ENCODE peak calls at places on chromosomes 6 and 20, in five cellular contexts. G, P, N, D and K are unnamed samples.

GRCh38 chr6:3751019-3751729 is at the start of gene PXDC1:
- DNase-seq in G (no peak), P (peak), N (peak), D (peak), K (no peak)

GRCh38 chr6:75266716-75267291 is 17.8 kb downstream of the TMEM30A start:
- DNase-seq in G (no peak), P (no peak), N (no peak), D (peak), K (peak)

GRCh38 chr20:13355386-13355785 is 134.3 kb downstream of the ISM1 start:
- DNase-seq in G (no peak), P (no peak), N (no peak), D (peak), K (no peak)

GRCh38 chr20:62516345-62516744 is 40.5 kb upstream of the GATA5 start:
- DNase-seq in G (no peak), P (no peak), N (no peak), D (peak), K (no peak)

GRCh38 chr6:142112451-142113061 is 20.2 kb upstream of the GJE1 start:
- DNase-seq in G (peak), P (peak), N (peak), D (peak), K (peak)

GRCh38 chr6:26300359-26300758 is 64.6 kb upstream of the BTN3A2 start:
- DNase-seq in G (no peak), P (no peak), N (no peak), D (no peak), K (no peak)

GRCh38 chr20:54126809-54127655 is 46.8 kb downstream of the CYP24A1 start:
- DNase-seq in G (no peak), P (no peak), N (no peak), D (peak), K (no peak)

GRCh38 chr6:64988148-64988547 is 718.9 kb downstream of the EYS start:
- DNase-seq in G (peak), P (no peak), N (no peak), D (no peak), K (no peak)

GRCh38 chr6:18451756-18452155 is 64.6 kb downstream of the RNF144B start:
- DNase-seq in G (no peak), P (no peak), N (no peak), D (no peak), K (no peak)

GRCh38 chr20:60062431-60063336 is 104.5 kb downstream of the CDH26 start:
- DNase-seq in G (peak), P (no peak), N (peak), D (no peak), K (no peak)

GRCh38 chr6:448296-449056 is 56.9 kb downstream of the IRF4 start:
- DNase-seq in G (no peak), P (peak), N (peak), D (no peak), K (no peak)

GRCh38 chr6:89972024-89972381 is 77.7 kb downstream of the GJA10 start:
- DNase-seq in G (no peak), P (no peak), N (no peak), D (no peak), K (no peak)

GRCh38 chr6:132713355-132714134 is at the start of gene VNN1:
- DNase-seq in G (no peak), P (no peak), N (no peak), D (no peak), K (no peak)

GRCh38 chr6:6390849-6391602 is 70.6 kb upstream of the F13A1 start:
- DNase-seq in G (no peak), P (no peak), N (no peak), D (no peak), K (no peak)

GRCh38 chr20:7193681-7194080 is 426.2 kb downstream of the BMP2 start:
- DNase-seq in G (no peak), P (no peak), N (no peak), D (peak), K (no peak)

GRCh38 chr20:37723668-37724067 is 29.8 kb downstream of the CTNNBL1 start:
- DNase-seq in G (no peak), P (no peak), N (no peak), D (no peak), K (no peak)

GRCh38 chr6:14085176-14085787 is 32.3 kb upstream of the CD83 start:
- DNase-seq in G (no peak), P (no peak), N (no peak), D (peak), K (no peak)

GRCh38 chr20:43725666-43726065 is 1.1 kb downstream of the GTSF1L start:
- DNase-seq in G (no peak), P (no peak), N (no peak), D (no peak), K (no peak)

GRCh38 chr6:55445648-55446204 is 118.5 kb downstream of the GFRAL start:
- DNase-seq in G (peak), P (no peak), N (no peak), D (peak), K (peak)

GRCh38 chr6:130587778-130588520 is 222.1 kb downstream of the TMEM200A start:
- DNase-seq in G (peak), P (no peak), N (no peak), D (peak), K (no peak)

GRCh38 chr6:163565140-163565539 is 150.6 kb downstream of the QKI start:
- DNase-seq in G (peak), P (no peak), N (no peak), D (no peak), K (no peak)

GRCh38 chr6:3819161-3820110 is 29.7 kb upstream of the FAM50B start:
- DNase-seq in G (no peak), P (no peak), N (peak), D (no peak), K (no peak)

GRCh38 chr20:64083380-64084208 is 604 bp downstream of the LKAAEAR1 start:
- DNase-seq in G (peak), P (peak), N (peak), D (peak), K (peak)

GRCh38 chr6:47944846-47945245 is 163.0 kb downstream of the OPN5 start:
- DNase-seq in G (no peak), P (no peak), N (no peak), D (no peak), K (no peak)

GRCh38 chr6:7974932-7975763 is 64.6 kb upstream of the TXNDC5 start:
- DNase-seq in G (peak), P (peak), N (peak), D (peak), K (no peak)

GRCh38 chr20:58706150-58706892 is 13.7 kb downstream of the NPEPL1 start:
- DNase-seq in G (no peak), P (peak), N (peak), D (no peak), K (no peak)

GRCh38 chr6:157711060-157711459 is 112.0 kb upstream of the SNX9 start:
- DNase-seq in G (no peak), P (no peak), N (no peak), D (no peak), K (no peak)

GRCh38 chr6:42263165-42263852 is 45.6 kb upstream of the MRPS10 start:
- DNase-seq in G (no peak), P (no peak), N (peak), D (no peak), K (no peak)

GRCh38 chr20:20503788-20504528 is 136.1 kb downstream of the INSM1 start:
- DNase-seq in G (no peak), P (no peak), N (no peak), D (no peak), K (no peak)

GRCh38 chr20:45251884-45252571 is 2.3 kb downstream of the SLPI start:
- DNase-seq in G (no peak), P (no peak), N (no peak), D (no peak), K (no peak)

GRCh38 chr6:69398729-69399128 is 398.1 kb downstream of the LMBRD1 start:
- DNase-seq in G (no peak), P (no peak), N (no peak), D (no peak), K (no peak)

GRCh38 chr20:48697845-48698491 is 129.8 kb downstream of the PREX1 start:
- DNase-seq in G (peak), P (peak), N (no peak), D (peak), K (no peak)

GRCh38 chr6:29230666-29231065 is 60.0 kb downstream of the OR2J2 start:
- DNase-seq in G (no peak), P (no peak), N (no peak), D (peak), K (no peak)

GRCh38 chr20:59365611-59366284 is 65.3 kb downstream of the EDN3 start:
- DNase-seq in G (no peak), P (peak), N (no peak), D (no peak), K (no peak)

GRCh38 chr20:10505320-10506226 is 70.5 kb downstream of the SLX4IP start:
- DNase-seq in G (no peak), P (no peak), N (no peak), D (peak), K (no peak)

GRCh38 chr6:122997541-122998150 is 1.6 kb downstream of the CLVS2 start:
- DNase-seq in G (no peak), P (no peak), N (no peak), D (no peak), K (no peak)

GRCh38 chr6:36827261-36828079 is 11.8 kb downstream of the CPNE5 start:
- DNase-seq in G (peak), P (peak), N (no peak), D (peak), K (no peak)

GRCh38 chr20:48813446-48813747 is 14.4 kb downstream of the PREX1 start:
- DNase-seq in G (no peak), P (no peak), N (no peak), D (no peak), K (no peak)

DNA sequence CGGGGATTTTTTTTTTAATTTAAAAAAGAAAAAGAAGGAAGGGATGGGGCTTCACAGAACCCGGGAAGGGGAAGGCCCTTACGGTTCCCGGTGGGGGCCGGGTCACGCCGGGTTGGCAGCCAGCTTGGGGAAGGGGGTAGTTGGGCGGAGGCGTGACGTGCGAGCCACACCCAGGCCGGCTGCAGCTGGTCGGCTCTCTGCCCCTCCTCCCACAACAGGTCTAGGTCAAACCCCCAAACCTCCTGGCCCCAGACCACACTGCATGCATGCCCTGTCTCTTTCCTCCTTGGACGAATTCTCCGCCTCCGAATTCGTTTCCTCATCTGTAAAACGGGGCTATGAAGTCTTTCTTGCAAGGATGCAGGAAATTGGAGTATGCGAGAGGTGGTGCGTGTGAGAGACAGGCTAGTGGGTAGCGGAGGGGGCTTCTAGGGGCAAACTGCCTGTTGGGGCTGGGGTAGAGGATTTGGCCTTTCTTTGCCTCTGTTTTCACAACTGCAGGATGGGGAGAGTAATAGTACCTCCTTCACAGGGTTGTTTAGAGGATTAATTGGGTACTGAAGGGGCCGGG is 835 bp downstream of the HCK start:
- DNase-seq in G (no peak), P (peak), N (peak), D (no peak), K (no peak)
- H3K4me3 ChIP-seq in G (no peak), P (peak), N (no peak), D (no peak), K (no peak)

DNA sequence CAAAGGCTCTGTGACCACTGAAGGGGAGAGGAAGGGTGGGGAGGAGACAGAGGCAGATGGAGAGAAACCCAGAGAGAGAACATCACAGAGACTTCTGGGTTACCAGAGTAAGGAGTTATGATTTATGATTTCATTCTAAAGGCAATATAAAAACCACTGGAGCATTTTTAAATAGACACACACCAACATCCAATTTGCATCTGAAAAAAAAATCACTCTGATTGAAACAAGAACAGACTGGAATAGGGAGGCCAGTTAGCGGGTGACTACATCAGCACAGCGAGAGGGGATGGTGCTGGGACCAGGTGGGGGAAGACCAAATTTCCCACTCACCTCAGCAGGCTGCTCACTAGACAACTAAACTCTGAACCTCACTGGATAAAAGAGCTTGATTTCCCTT is 104.8 kb downstream of the AGPAT4 start:
- DNase-seq in G (no peak), P (no peak), N (no peak), D (peak), K (no peak)
- H3K4me3 ChIP-seq in G (no peak), P (no peak), N (no peak), D (no peak), K (no peak)

GRCh38 chr20:47454298-47455132 is 47.2 kb upstream of the NCOA3 start:
- DNase-seq in G (no peak), P (no peak), N (no peak), D (no peak), K (no peak)

GRCh38 chr20:47451602-47451904 is 50.1 kb upstream of the NCOA3 start:
- DNase-seq in G (no peak), P (no peak), N (no peak), D (no peak), K (no peak)

GRCh38 chr20:47455133-47456040 is 46.3 kb upstream of the NCOA3 start:
- DNase-seq in G (no peak), P (no peak), N (no peak), D (peak), K (no peak)

GRCh38 chr20:47452736-47453161 is 48.9 kb upstream of the NCOA3 start:
- DNase-seq in G (no peak), P (no peak), N (no peak), D (no peak), K (no peak)

DNA sequence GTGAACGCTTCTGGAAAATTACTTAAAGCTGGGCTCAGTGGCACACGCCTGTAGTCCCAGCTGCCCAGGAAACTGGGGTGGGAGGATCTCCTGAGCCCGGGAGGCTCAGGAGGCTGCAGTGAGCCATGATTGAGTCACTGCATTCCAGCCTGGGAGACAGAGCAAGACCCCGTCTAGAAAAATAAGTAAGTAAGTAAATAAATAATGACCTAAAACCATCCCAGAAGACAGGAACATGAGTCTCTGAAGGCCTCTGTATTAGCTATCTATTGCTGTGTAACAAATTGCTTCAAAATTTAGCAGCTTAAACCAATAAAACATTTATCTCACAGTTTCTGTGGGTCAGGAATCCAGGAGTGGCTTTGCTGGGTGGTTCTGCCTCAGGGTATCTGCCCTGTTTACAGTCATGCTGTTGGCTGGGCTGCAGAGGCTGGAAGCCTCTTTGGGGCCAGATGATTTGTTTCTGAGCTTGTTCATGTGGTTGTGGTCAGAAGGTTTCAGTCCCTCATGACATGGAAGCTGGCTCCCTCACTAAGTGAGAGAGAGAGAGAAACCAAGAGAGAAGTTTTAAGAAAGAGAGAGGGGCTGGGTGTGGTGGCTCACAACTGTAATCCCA is 48.4 kb upstream of the NCOA3 start:
- DNase-seq in G (peak), P (no peak), N (no peak), D (peak), K (no peak)
- H3K4me3 ChIP-seq in G (no peak), P (no peak), N (no peak), D (no peak), K (no peak)

DNA sequence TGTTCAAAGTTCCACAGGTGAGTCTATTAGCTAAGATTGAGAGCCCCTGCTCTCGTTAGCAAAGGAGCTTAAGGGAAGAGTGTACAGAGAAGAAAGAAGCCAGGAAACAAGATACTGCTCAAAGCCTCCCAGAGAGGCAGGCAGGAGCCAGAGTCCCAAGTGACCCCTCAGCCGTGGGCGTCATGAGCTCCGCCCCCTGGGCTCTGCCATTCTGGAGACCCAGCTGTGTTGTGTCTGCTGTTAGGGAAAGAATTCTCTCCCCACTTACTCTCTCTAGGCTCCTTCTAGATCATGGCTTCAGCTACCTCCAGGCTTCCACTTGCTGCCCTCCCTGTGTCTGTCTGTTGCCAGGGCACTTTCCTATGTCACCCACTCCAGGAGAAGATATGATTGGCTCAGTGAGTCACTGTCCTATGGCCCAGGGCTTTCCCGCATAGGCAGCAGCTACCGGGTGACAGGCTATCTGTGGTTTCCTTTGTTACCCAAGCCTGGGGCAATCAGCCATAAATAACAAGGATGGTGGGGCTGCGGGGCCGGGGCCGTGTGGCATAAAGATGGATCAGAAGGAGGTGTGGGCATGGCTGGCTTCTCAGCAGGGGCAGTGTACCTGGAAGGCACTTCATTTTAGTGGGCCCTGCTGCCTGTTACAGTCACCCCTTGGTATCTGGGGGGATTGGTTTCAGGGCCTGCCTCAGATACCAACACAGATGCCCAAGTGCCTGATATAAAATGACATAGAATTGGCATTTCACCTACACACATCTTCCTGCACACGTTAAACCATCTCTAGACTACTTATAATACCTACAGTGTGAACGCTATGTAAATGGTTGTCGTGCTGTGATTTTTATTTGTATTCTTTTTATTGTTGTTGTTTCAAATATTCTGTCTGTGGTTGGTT is 118.9 kb downstream of the ARMC2 start:
- DNase-seq in G (peak), P (peak), N (no peak), D (peak), K (no peak)
- H3K4me3 ChIP-seq in G (no peak), P (no peak), N (no peak), D (no peak), K (no peak)

DNA sequence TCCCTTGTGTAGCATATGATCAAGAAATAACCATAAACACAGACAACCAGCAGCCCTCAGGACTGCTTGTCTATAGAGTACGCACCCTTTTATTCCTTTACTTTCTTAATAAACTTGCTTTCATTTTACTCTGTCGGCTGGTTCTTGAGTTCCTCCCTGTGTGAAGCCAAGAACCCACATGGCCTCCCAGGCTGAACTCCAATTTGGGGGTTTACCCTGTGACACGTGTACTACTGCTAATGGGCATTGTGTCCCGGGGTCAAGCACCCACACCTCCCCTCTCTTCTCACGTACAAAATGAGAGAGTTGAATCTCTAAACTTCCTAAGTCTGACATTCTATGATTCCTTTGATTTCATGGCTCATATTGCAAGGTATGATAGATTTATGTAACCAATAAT is 9.9 kb downstream of the LAMA4 start:
- DNase-seq in G (no peak), P (no peak), N (no peak), D (no peak), K (no peak)
- H3K4me3 ChIP-seq in G (no peak), P (no peak), N (no peak), D (no peak), K (no peak)

DNA sequence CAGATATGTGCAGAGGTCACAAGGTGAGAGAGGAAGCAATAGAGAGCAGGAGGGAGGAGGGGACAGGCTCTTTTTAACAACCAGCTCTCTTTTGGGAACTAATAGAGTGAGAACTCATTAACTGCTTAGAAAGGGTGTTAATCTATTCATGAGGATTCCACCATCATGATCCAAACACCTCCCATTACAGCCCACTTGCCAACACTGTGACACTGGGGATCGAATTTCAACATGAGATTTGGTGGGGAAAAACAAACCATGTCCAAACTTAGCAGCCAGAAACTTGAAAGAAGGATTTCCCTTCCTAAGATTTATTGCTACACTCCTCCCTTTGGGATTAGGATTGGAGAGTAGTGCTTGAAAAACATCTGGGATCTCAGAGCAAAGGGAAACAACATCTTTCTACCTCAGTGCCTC is 135.5 kb upstream of the PLCB4 start:
- DNase-seq in G (no peak), P (no peak), N (no peak), D (no peak), K (no peak)
- H3K4me3 ChIP-seq in G (no peak), P (no peak), N (no peak), D (no peak), K (no peak)

GRCh38 chr6:33577106-33577535 is 3.0 kb downstream of the BAK1 start:
- DNase-seq in G (no peak), P (peak), N (peak), D (peak), K (no peak)
- H3K4me3 ChIP-seq in G (no peak), P (no peak), N (no peak), D (no peak), K (no peak)